ENCODE peak calls at places on chromosomes 6 and 20, in ten cellular contexts. N is AG09309; Q is transverse colon; C is thyroid gland; V is CD8-positive, alpha-beta memory T cell; A is lower lobe of right lung; S is SK-N-SH; P is skeletal muscle cell; O is A673; L is cardiac muscle cell. D is an unnamed sample.

GRCh38 chr6:17268114-17268513 is 13.0 kb upstream of the RBM24 start:
- DNase-seq in L (no peak), Q (no peak), A (no peak), V (no peak), O (no peak), N (no peak), S (no peak), P (no peak), C (no peak), D (no peak)

GRCh38 chr6:42292002-42292735 is 74.5 kb upstream of the MRPS10 start:
- DNase-seq in L (peak; percentile 35), Q (no peak), P (no peak), A (no peak), N (no peak), C (no peak), V (no peak), S (no peak), O (no peak), D (no peak)

GRCh38 chr6:130107710-130108109 is 89.3 kb downstream of the L3MBTL3 start:
- DNase-seq in S (no peak), C (peak; percentile 4), A (no peak), O (peak; percentile 42), Q (no peak), P (no peak), L (peak; percentile 5), N (no peak), V (no peak), D (no peak)

GRCh38 chr6:36599791-36600209 is 5.6 kb downstream of the SRSF3 start:
- DNase-seq in P (no peak), S (peak; percentile 51), V (peak; percentile 68), N (no peak), O (peak; percentile 63), L (peak; percentile 65), A (peak; percentile 56), Q (no peak), C (no peak), D (peak; percentile 44)

GRCh38 chr20:19275630-19276071 is 63.2 kb downstream of the SLC24A3 start:
- DNase-seq in O (peak; percentile 44), L (peak; percentile 62), A (peak; percentile 56), P (no peak), S (no peak), N (no peak), Q (peak; percentile 63), V (no peak), C (peak; percentile 93), D (no peak)

GRCh38 chr6:156794963-156795362 is 17.8 kb downstream of the ARID1B start:
- DNase-seq in Q (no peak), V (peak; percentile 16), N (no peak), O (no peak), L (no peak), P (no peak), S (no peak), C (peak; percentile 30), A (no peak), D (no peak)

GRCh38 chr20:3323398-3323797 is 84.1 kb downstream of the DNAAF9 start:
- DNase-seq in P (no peak), O (no peak), N (no peak), A (no peak), C (no peak), L (peak; percentile 32), V (no peak), S (no peak), Q (no peak), D (no peak)

GRCh38 chr20:32155017-32155965 is 45.8 kb downstream of the TM9SF4 start:
- DNase-seq in P (no peak), Q (peak; percentile 67), O (peak; percentile 11), C (peak; percentile 76), N (peak; percentile 35), S (peak; percentile 54), L (peak; percentile 96), V (no peak), A (peak; percentile 91), D (peak; percentile 29)

GRCh38 chr20:25320035-25320800 is 70.4 kb downstream of the ABHD12 start:
- DNase-seq in O (no peak), C (no peak), L (no peak), N (no peak), A (no peak), P (no peak), Q (no peak), S (peak; percentile 70), V (no peak), D (no peak)

GRCh38 chr6:137798261-137798660 is 68.8 kb upstream of the TNFAIP3 start:
- DNase-seq in S (no peak), P (no peak), L (no peak), V (no peak), C (no peak), A (no peak), Q (no peak), N (no peak), O (no peak), D (no peak)

GRCh38 chr6:13229205-13230085 is 98.9 kb downstream of the TBC1D7 start:
- DNase-seq in C (peak; percentile 42), Q (no peak), O (peak; percentile 82), V (peak; percentile 37), P (no peak), N (no peak), S (no peak), A (no peak), L (peak; percentile 36), D (no peak)

GRCh38 chr20:33005908-33006775 is 1.4 kb upstream of the BPIFB2 start:
- DNase-seq in O (no peak), V (no peak), P (no peak), C (no peak), Q (no peak), N (no peak), L (no peak), S (no peak), A (no peak), D (no peak)

GRCh38 chr20:21047981-21048380 is 58.2 kb downstream of the LINC00237 start:
- DNase-seq in Q (no peak), L (no peak), O (no peak), S (no peak), A (no peak), N (no peak), C (no peak), P (no peak), V (no peak), D (no peak)

GRCh38 chr20:6074145-6074561 is 20.3 kb upstream of the LRRN4 start:
- DNase-seq in S (peak; percentile 54), L (no peak), Q (no peak), N (no peak), A (no peak), P (no peak), O (peak; percentile 26), C (no peak), V (no peak), D (no peak)

GRCh38 chr20:40908311-40908710 is 120.3 kb upstream of the TOP1 start:
- DNase-seq in N (no peak), O (no peak), S (no peak), P (no peak), C (no peak), Q (no peak), L (no peak), A (no peak), V (no peak), D (no peak)

DNA sequence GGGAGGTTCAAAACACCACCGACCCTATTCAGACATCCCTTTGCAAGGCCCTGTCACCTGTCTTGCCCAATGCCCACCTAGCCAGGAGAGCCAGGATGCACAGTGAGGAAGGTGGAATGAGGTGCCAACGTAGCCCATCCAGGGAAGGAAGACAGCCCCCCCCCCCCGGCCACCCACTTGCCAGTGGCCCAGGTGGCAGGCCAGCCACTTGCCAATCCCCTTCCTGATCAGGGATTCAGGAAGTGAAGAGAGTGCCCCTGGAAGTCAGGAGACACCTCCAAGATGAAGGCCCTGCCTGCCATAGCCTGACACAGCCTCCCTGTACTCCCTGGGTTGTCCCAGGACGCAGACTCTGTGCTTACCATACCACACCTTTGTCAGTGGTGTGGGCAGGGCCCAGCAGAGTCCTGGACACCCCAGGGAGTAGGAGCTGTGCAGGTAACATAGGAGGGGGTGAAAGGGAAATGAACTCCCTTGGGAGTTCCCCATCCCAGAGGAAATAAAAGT is 54.7 kb downstream of the MRPL14 start:
- DNase-seq in S (no peak), O (no peak), N (no peak), A (no peak), V (no peak), L (no peak), C (no peak), Q (peak; percentile 49), P (no peak), D (no peak)
- H3K4me3 ChIP-seq in S (peak overlapping the region; percentile 37), O (peak overlapping the region; percentile 39), N (no peak overlapping the region), A (peak overlapping the region; percentile 57), V (peak overlapping the region; percentile 63), L (no peak overlapping the region), C (peak overlapping the region; percentile 32), Q (no peak overlapping the region), P (peak overlapping the region; percentile 28), D (peak overlapping the region; percentile 69)

GRCh38 chr6:68633654-68634502 is 1.2 kb upstream of the ADGRB3 start:
- DNase-seq in L (no peak), P (no peak), S (peak; percentile 12), O (no peak), Q (no peak), C (no peak), A (no peak), N (no peak), V (no peak), D (no peak)
- H3K4me3 ChIP-seq in L (peak overlapping the region; percentile 70), P (peak overlapping the region; percentile 65), S (peak overlapping the region; percentile 64), O (peak overlapping the region; percentile 88), Q (peak overlapping the region; percentile 46), C (peak overlapping the region; percentile 55), A (peak overlapping the region; percentile 61), N (peak overlapping the region; percentile 66), V (peak overlapping the region; percentile 33), D (peak overlapping the region; percentile 76)

GRCh38 chr20:4569882-4570281 is 151.8 kb upstream of the PRND start:
- DNase-seq in V (no peak), P (no peak), A (no peak), L (no peak), S (no peak), C (no peak), O (peak; percentile 95), Q (no peak), N (no peak), D (no peak)
- H3K4me3 ChIP-seq in V (no peak overlapping the region), P (no peak overlapping the region), A (no peak overlapping the region), L (no peak overlapping the region), S (no peak overlapping the region), C (no peak overlapping the region), O (no peak overlapping the region), Q (no peak overlapping the region), N (no peak overlapping the region), D (no peak overlapping the region)

GRCh38 chr6:5053038-5053437 is 32.1 kb upstream of the PPP1R3G start:
- DNase-seq in P (no peak), O (peak; percentile 87), L (peak; percentile 54), S (no peak), C (no peak), A (no peak), Q (no peak), N (no peak), V (no peak), D (no peak)

GRCh38 chr6:5054427-5054873 is 30.7 kb upstream of the PPP1R3G start:
- DNase-seq in P (no peak), L (peak; percentile 48), A (no peak), N (no peak), Q (no peak), C (no peak), S (no peak), O (no peak), V (no peak), D (no peak)

GRCh38 chr6:5055118-5055517 is 30.0 kb upstream of the PPP1R3G start:
- DNase-seq in O (no peak), C (no peak), P (no peak), V (no peak), S (no peak), N (no peak), Q (no peak), A (no peak), L (no peak), D (no peak)

GRCh38 chr6:5051394-5051793 is 33.7 kb upstream of the PPP1R3G start:
- DNase-seq in Q (no peak), S (no peak), N (no peak), C (no peak), P (no peak), L (no peak), A (no peak), O (no peak), V (no peak), D (no peak)

GRCh38 chr6:5053864-5054426 is 31.2 kb upstream of the PPP1R3G start:
- DNase-seq in N (no peak), L (no peak), C (no peak), O (peak; percentile 56), A (no peak), P (no peak), Q (no peak), S (no peak), V (no peak), D (no peak)
- H3K4me3 ChIP-seq in N (no peak overlapping the region), L (no peak overlapping the region), C (no peak overlapping the region), O (no peak overlapping the region), A (no peak overlapping the region), P (no peak overlapping the region), Q (no peak overlapping the region), S (no peak overlapping the region), V (no peak overlapping the region), D (no peak overlapping the region)

D was measured in dorsolateral prefrontal cortex.